ENCODE peak calls at places on chromosomes 5 and 9, in nine cellular contexts. W is astrocyte; K is G401; O is activated CD4-positive, CD25-positive, alpha-beta regulatory T cell; Y is AG10803; H is AG04450; D is Right ventricle myocardium superior; P is anterior cingulate cortex; A is brain pericyte. X is an unnamed sample.

GRCh38 chr9:95457769-95458168 is 59.0 kb downstream of the PTCH1 start:
- DNase-seq in W (peak), K (no peak), O (no peak), Y (no peak), H (peak), D (no peak), P (no peak), A (no peak), X (no peak)

GRCh38 chr5:61575103-61575502 is 243.0 kb downstream of the ZSWIM6 start:
- DNase-seq in W (peak), K (no peak), O (no peak), Y (peak), H (peak), D (no peak), P (no peak), A (no peak), X (no peak)

GRCh38 chr9:36138901-36139300 is 2.4 kb downstream of the GLIPR2 start:
- DNase-seq in W (no peak), K (no peak), O (no peak), Y (no peak), H (no peak), D (no peak), P (no peak), A (no peak), X (no peak)

GRCh38 chr5:96432245-96433065 is 593 bp downstream of the PCSK1 start:
- DNase-seq in W (peak), K (no peak), O (no peak), Y (peak), H (no peak), D (no peak), P (peak), A (no peak), X (peak)

GRCh38 chr5:1542011-1542410 is 18.3 kb upstream of the LPCAT1 start:
- DNase-seq in W (no peak), K (no peak), O (no peak), Y (peak), H (no peak), D (no peak), P (no peak), A (no peak), X (no peak)

GRCh38 chr5:137176126-137176525 is 323.0 kb downstream of the SPOCK1 start:
- DNase-seq in W (no peak), K (peak), O (no peak), Y (no peak), H (no peak), D (no peak), P (no peak), A (no peak), X (no peak)

GRCh38 chr5:153476767-153477166 is 13.7 kb upstream of the GRIA1 start:
- DNase-seq in W (peak), K (no peak), O (no peak), Y (peak), H (peak), D (no peak), P (no peak), A (no peak), X (no peak)

GRCh38 chr5:159430361-159431018 is 100.2 kb upstream of the IL12B start:
- DNase-seq in W (no peak), K (no peak), O (no peak), Y (peak), H (no peak), D (no peak), P (no peak), A (no peak), X (no peak)

GRCh38 chr5:59597690-59598546 is 295.6 kb downstream of the PDE4D start:
- DNase-seq in W (no peak), K (no peak), O (no peak), Y (no peak), H (no peak), D (no peak), P (no peak), A (no peak), X (no peak)

GRCh38 chr9:137818286-137818685 is 59.3 kb upstream of the CACNA1B start:
- DNase-seq in W (no peak), K (no peak), O (no peak), Y (no peak), H (no peak), D (no peak), P (no peak), A (no peak), X (no peak)

GRCh38 chr5:78633710-78634109 is 14.9 kb downstream of the LHFPL2 start:
- DNase-seq in W (peak), K (no peak), O (no peak), Y (peak), H (no peak), D (no peak), P (no peak), A (no peak), X (no peak)

GRCh38 chr5:125140855-125141254 is 394.4 kb upstream of the ZNF608 start:
- DNase-seq in W (peak), K (no peak), O (no peak), Y (peak), H (peak), D (no peak), P (no peak), A (no peak), X (no peak)

GRCh38 chr5:65548281-65548680 is 14.7 kb downstream of the CENPK start:
- DNase-seq in W (no peak), K (no peak), O (no peak), Y (no peak), H (no peak), D (no peak), P (no peak), A (no peak), X (no peak)

GRCh38 chr5:157464518-157465171 is 4.6 kb downstream of the NIPAL4 start:
- DNase-seq in W (peak), K (no peak), O (peak), Y (peak), H (peak), D (peak), P (no peak), A (peak), X (no peak)

GRCh38 chr5:72470817-72471216 is 36.4 kb downstream of the ZNF366 start:
- DNase-seq in W (peak), K (no peak), O (no peak), Y (peak), H (no peak), D (no peak), P (no peak), A (no peak), X (no peak)

GRCh38 chr5:74766348-74766886 is 500 bp downstream of the GFM2 start:
- DNase-seq in W (peak), K (peak), O (no peak), Y (peak), H (no peak), D (no peak), P (no peak), A (peak), X (peak)

GRCh38 chr5:140108093-140109049 is 5.5 kb upstream of the PURA start:
- DNase-seq in W (no peak), K (peak), O (no peak), Y (no peak), H (no peak), D (peak), P (no peak), A (no peak), X (no peak)

GRCh38 chr5:137758719-137759312 is 4.7 kb upstream of the HNRNPA0 start:
- DNase-seq in W (no peak), K (no peak), O (no peak), Y (no peak), H (no peak), D (no peak), P (no peak), A (no peak), X (no peak)

GRCh38 chr9:116653580-116654355 is 33.3 kb upstream of the TRIM32 start:
- DNase-seq in W (no peak), K (no peak), O (no peak), Y (peak), H (no peak), D (no peak), P (no peak), A (no peak), X (no peak)

GRCh38 chr9:136820947-136821332 is 13.2 kb downstream of the RABL6 start:
- DNase-seq in W (peak), K (peak), O (no peak), Y (no peak), H (no peak), D (peak), P (no peak), A (no peak), X (no peak)

GRCh38 chr9:135123735-135124134 is 36.3 kb downstream of the OLFM1 start:
- DNase-seq in W (no peak), K (peak), O (no peak), Y (no peak), H (no peak), D (no peak), P (peak), A (no peak), X (no peak)

GRCh38 chr5:107926121-107926520 is 255.4 kb upstream of the EFNA5 start:
- DNase-seq in W (no peak), K (no peak), O (no peak), Y (no peak), H (no peak), D (no peak), P (no peak), A (no peak), X (no peak)

GRCh38 chr9:122844137-122844536 is 15.7 kb upstream of the PDCL start:
- DNase-seq in W (no peak), K (no peak), O (no peak), Y (no peak), H (no peak), D (no peak), P (no peak), A (no peak), X (no peak)

GRCh38 chr9:134585746-134586706 is 55.6 kb upstream of the COL5A1 start:
- DNase-seq in W (peak), K (no peak), O (no peak), Y (peak), H (no peak), D (no peak), P (no peak), A (no peak), X (no peak)

GRCh38 chr5:83494102-83494620 is 22.6 kb downstream of the VCAN start:
- DNase-seq in W (no peak), K (no peak), O (no peak), Y (no peak), H (no peak), D (no peak), P (no peak), A (no peak), X (no peak)

GRCh38 chr9:6153425-6153824 is 62.2 kb upstream of the IL33 start:
- DNase-seq in W (peak), K (no peak), O (no peak), Y (no peak), H (no peak), D (no peak), P (no peak), A (no peak), X (no peak)

GRCh38 chr9:33153666-33154065 is 13.5 kb downstream of the B4GALT1 start:
- DNase-seq in W (no peak), K (no peak), O (no peak), Y (no peak), H (no peak), D (no peak), P (no peak), A (no peak), X (no peak)

GRCh38 chr5:143434261-143435206 is 31.0 kb upstream of the NR3C1 start:
- DNase-seq in W (no peak), K (no peak), O (peak), Y (no peak), H (no peak), D (no peak), P (no peak), A (no peak), X (no peak)

GRCh38 chr5:141402553-141403328 is at the start of gene PCDHGA9:
- DNase-seq in W (no peak), K (peak), O (no peak), Y (peak), H (no peak), D (no peak), P (no peak), A (no peak), X (no peak)

GRCh38 chr5:57795203-57795602 is 312.6 kb upstream of the ACTBL2 start:
- DNase-seq in W (no peak), K (no peak), O (no peak), Y (no peak), H (no peak), D (no peak), P (no peak), A (no peak), X (no peak)

GRCh38 chr5:95731571-95732554 is 727 bp downstream of the RHOBTB3 start:
- DNase-seq in W (peak), K (peak), O (no peak), Y (peak), H (no peak), D (peak), P (peak), A (peak), X (no peak)